ENCODE peak calls at places on chromosomes 13 and 19, in eight cellular contexts. E is CD8-positive, alpha-beta memory T cell; C is CD4-positive, CD25-positive, alpha-beta regulatory T cell; J is SJCRH30; P is heart left ventricle; G is iPS DF 6.9; Y is cardiac muscle cell; H is ascending aorta. O is an unnamed sample.

GRCh38 chr19:5271145-5271544 is 69.5 kb downstream of the PTPRS start:
- DNase-seq in E (no peak), C (no peak), J (no peak), P (no peak), G (no peak), Y (no peak), H (no peak), O (no peak)

GRCh38 chr19:46975918-46976782 is 43.5 kb upstream of the NPAS1 start:
- DNase-seq in E (no peak), C (no peak), J (peak; percentile 43), P (peak; percentile 92), G (no peak), Y (peak; percentile 85), H (peak; percentile 90), O (peak; percentile 83)

GRCh38 chr13:44313674-44314073 is 60.0 kb upstream of the SERP2 start:
- DNase-seq in E (no peak), C (no peak), J (peak; percentile 52), P (no peak), G (no peak), Y (no peak), H (no peak), O (no peak)

GRCh38 chr19:11373885-11374448 is 499 bp upstream of the SWSAP1 start:
- DNase-seq in E (no peak), C (no peak), J (no peak), P (no peak), G (no peak), Y (no peak), H (no peak), O (peak; percentile 42)

GRCh38 chr13:59587971-59588716 is 575.6 kb downstream of the DIAPH3 start:
- DNase-seq in E (no peak), C (no peak), J (no peak), P (no peak), G (no peak), Y (no peak), H (no peak), O (no peak)

GRCh38 chr19:28535352-28535775 is 677.6 kb downstream of the UQCRFS1 start:
- DNase-seq in E (no peak), C (no peak), J (no peak), P (no peak), G (no peak), Y (no peak), H (no peak), O (no peak)

GRCh38 chr13:94710881-94711560 is 1.3 kb downstream of the SOX21 start:
- DNase-seq in E (no peak), C (peak; percentile 33), J (no peak), P (no peak), G (no peak), Y (no peak), H (no peak), O (peak; percentile 16)

GRCh38 chr13:28411859-28412353 is 83.0 kb downstream of the FLT1 start:
- DNase-seq in E (no peak), C (no peak), J (no peak), P (no peak), G (no peak), Y (no peak), H (no peak), O (no peak)

GRCh38 chr13:42876270-42876714 is 94.9 kb downstream of the FAM216B start:
- DNase-seq in E (no peak), C (no peak), J (no peak), P (no peak), G (peak; percentile 61), Y (no peak), H (no peak), O (no peak)

GRCh38 chr19:5292843-5293606 is 47.6 kb downstream of the PTPRS start:
- DNase-seq in E (no peak), C (peak; percentile 30), J (peak; percentile 73), P (peak; percentile 60), G (no peak), Y (peak; percentile 88), H (no peak), O (peak; percentile 82)

GRCh38 chr13:46288570-46289259 is 77.0 kb downstream of the LRRC63 start:
- DNase-seq in E (no peak), C (peak; percentile 77), J (no peak), P (no peak), G (peak; percentile 39), Y (peak; percentile 69), H (no peak), O (no peak)

GRCh38 chr19:36100476-36100875 is 10.5 kb upstream of the OVOL3 start:
- DNase-seq in E (no peak), C (no peak), J (no peak), P (peak; percentile 71), G (no peak), Y (peak; percentile 30), H (no peak), O (no peak)

GRCh38 chr13:112132619-112133018 is 65.7 kb downstream of the SOX1 start:
- DNase-seq in E (no peak), C (no peak), J (no peak), P (no peak), G (no peak), Y (no peak), H (no peak), O (no peak)

GRCh38 chr13:112132142-112132541 is 65.2 kb downstream of the SOX1 start:
- DNase-seq in E (no peak), C (no peak), J (no peak), P (no peak), G (no peak), Y (no peak), H (no peak), O (no peak)

GRCh38 chr13:112131740-112132113 is 64.8 kb downstream of the SOX1 start:
- DNase-seq in E (no peak), C (no peak), J (no peak), P (no peak), G (no peak), Y (no peak), H (no peak), O (no peak)

GRCh38 chr13:112134150-112135075 is 67.5 kb downstream of the SOX1 start:
- DNase-seq in E (no peak), C (no peak), J (peak; percentile 39), P (no peak), G (no peak), Y (no peak), H (no peak), O (no peak)

GRCh38 chr13:112133489-112134149 is 66.7 kb downstream of the SOX1 start:
- DNase-seq in E (no peak), C (no peak), J (no peak), P (no peak), G (no peak), Y (no peak), H (no peak), O (no peak)
- H3K27ac ChIP-seq in E (no peak overlapping the region), C (no peak overlapping the region), J (no peak overlapping the region), P (no peak overlapping the region), G (no peak overlapping the region), Y (no peak overlapping the region), H (no peak overlapping the region), O (no peak overlapping the region)

DNA sequence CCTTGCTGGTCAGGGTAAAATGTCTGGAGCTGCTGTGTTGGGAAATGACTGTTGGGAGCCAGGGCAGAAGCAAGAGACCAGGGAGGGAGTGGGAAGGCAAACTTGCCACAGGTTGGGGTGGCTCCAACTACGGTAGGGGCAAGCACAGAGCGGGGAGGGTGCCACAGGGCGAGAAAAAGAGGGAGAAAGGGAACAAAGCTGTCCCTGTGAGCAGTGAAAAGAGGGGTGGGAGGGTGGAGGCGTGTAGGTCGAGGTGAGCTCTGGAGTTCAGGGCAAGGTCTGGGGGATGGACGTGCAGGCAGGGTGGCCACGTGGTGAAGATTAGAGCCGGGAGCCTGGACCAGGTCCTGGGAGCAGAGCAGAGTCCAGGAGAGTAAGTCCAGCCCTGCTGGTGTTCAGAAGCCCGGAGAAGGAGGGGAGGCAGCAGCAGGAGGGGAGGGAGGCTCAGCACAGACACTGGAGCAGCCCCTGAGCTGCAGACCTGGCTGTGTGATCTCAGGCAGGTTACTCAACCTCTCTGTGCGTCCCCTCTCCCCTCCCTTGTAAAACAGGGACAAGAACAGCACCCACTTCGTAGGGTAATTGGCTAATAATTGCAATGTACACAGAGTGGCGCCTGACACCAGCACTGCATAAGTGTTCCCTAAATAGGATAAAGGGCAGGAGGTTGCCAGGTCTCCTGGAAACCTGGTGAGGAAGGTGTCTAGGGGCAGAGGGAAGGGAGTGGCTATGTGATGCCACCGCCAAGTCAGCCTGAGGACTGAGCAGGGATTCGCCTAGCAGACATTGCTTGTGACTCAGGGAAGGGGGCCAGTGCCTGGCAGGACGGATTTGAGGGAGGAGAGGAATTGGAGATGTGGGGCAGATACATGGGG is 3.2 kb upstream of the POLR2E start:
- DNase-seq in E (no peak), C (no peak), J (no peak), P (no peak), G (no peak), Y (no peak), H (no peak), O (no peak)
- H3K27ac ChIP-seq in E (no peak overlapping the region), C (no peak overlapping the region), J (no peak overlapping the region), P (peak overlapping the region; percentile 35), G (no peak overlapping the region), Y (peak overlapping the region; percentile 30), H (peak overlapping the region; percentile 99), O (no peak overlapping the region)

DNA sequence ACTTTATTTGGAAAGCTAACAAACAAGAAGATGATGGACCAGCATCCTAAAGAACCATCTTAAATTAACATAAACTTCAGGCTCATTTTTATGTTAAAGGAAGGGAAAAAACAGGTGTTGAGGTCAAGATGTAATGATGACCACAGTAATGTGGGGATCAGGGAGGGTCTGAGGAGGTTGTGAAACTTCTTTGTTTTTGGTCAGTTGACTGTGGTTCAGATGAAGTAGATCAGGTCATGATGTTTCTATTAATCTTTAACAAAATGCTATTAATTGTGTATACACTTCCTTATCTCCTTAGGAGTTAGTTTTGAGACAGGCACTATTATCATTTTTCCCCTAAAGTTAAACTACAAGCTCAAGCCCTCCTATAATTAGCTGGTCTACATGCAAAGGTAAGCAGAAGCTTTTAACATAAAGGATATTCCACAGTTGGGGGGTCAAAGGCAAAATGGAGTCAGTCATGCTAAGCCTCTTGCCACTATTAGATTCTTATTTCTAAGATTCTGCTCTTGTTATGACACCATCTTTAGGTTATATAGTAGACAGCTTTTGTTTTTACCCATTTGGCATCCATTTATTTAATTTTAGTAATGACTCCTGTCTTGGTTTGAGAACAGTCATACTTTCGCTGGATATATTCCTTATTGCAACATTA is 800.1 kb upstream of the PCDH9 start:
- DNase-seq in E (no peak), C (no peak), J (no peak), P (no peak), G (no peak), Y (no peak), H (no peak), O (no peak)
- H3K27ac ChIP-seq in E (no peak overlapping the region), C (no peak overlapping the region), J (no peak overlapping the region), P (no peak overlapping the region), G (no peak overlapping the region), Y (no peak overlapping the region), H (no peak overlapping the region), O (no peak overlapping the region)

GRCh38 chr19:3024509-3024869 is 4.6 kb downstream of the TLE2 start:
- DNase-seq in E (no peak), C (peak; percentile 61), J (no peak), P (no peak), G (no peak), Y (no peak), H (no peak), O (no peak)

GRCh38 chr19:3027292-3027691 is 1.8 kb downstream of the TLE2 start:
- DNase-seq in E (no peak), C (no peak), J (no peak), P (no peak), G (no peak), Y (no peak), H (no peak), O (no peak)

GRCh38 chr19:3025516-3025890 is 3.6 kb downstream of the TLE2 start:
- DNase-seq in E (no peak), C (no peak), J (no peak), P (no peak), G (no peak), Y (no peak), H (no peak), O (no peak)

GRCh38 chr19:3026768-3027167 is 2.3 kb downstream of the TLE2 start:
- DNase-seq in E (no peak), C (no peak), J (no peak), P (no peak), G (no peak), Y (no peak), H (no peak), O (no peak)

GRCh38 chr19:3024870-3025515 is 4.1 kb downstream of the TLE2 start:
- DNase-seq in E (no peak), C (peak; percentile 49), J (no peak), P (no peak), G (no peak), Y (no peak), H (no peak), O (no peak)
- H3K27ac ChIP-seq in E (no peak overlapping the region), C (no peak overlapping the region), J (no peak overlapping the region), P (no peak overlapping the region), G (no peak overlapping the region), Y (no peak overlapping the region), H (no peak overlapping the region), O (no peak overlapping the region)